ENCODE peak calls at places on chromosomes 12 and 14, in four cellular contexts. I is foreskin fibroblast, Y is neural crest cell, V is neural progenitor cell. H is an unnamed sample.

GRCh38 chr14:71481215-71481614 is 451.0 kb upstream of the RGS6 start:
- DNase-seq in V (no peak), Y (no peak), I (no peak), H (no peak)

GRCh38 chr14:106586098-106586704 is 1059.8 kb downstream of the TMEM121 start:
- DNase-seq in I (no peak), V (no peak), Y (no peak), H (peak)

GRCh38 chr14:22598099-22598895 is at the start of gene ABHD4:
- DNase-seq in V (peak), I (peak), Y (peak), H (peak)

GRCh38 chr12:6887460-6887859 is 14.4 kb upstream of the SPSB2 start:
- DNase-seq in Y (no peak), I (no peak), V (no peak), H (no peak)

GRCh38 chr12:56990648-56991318 is 15.6 kb downstream of the ZBTB39 start:
- DNase-seq in V (no peak), Y (no peak), I (no peak), H (no peak)

GRCh38 chr14:62187265-62187664 is 425.0 kb downstream of the SNAPC1 start:
- DNase-seq in I (no peak), V (peak), Y (no peak), H (no peak)

GRCh38 chr12:1544991-1545700 is 49.2 kb downstream of the FBXL14 start:
- DNase-seq in V (no peak), I (peak), Y (no peak), H (no peak)

GRCh38 chr12:111546758-111547383 is 52.2 kb downstream of the ATXN2 start:
- DNase-seq in Y (no peak), V (no peak), I (peak), H (no peak)

GRCh38 chr12:63918788-63919300 is 74.3 kb downstream of the SRGAP1 start:
- DNase-seq in I (peak), V (no peak), Y (no peak), H (no peak)

GRCh38 chr14:103552811-103553210 is 9.6 kb downstream of the BAG5 start:
- DNase-seq in I (no peak), Y (no peak), V (no peak), H (no peak)

DNA sequence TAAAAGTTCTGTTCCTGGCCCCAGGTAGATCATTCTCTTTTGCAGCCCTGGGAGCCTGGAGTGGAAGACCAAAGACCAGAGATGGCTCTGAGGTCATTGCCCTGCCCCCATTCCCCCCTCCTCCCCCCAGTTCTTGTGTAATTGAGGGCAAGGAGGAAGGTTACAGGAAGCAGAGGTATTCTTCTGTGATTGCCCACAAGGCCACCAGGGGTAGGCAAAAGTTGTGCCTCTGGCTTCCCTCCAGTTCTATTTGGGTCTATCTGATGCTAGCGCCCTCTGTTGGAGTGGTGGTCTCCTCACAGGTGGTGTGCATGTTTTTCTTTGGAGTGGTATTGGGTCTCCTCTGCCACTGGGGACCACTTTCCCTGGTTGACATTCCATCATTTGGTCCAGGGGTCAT is 41.2 kb upstream of the CRY1 start:
- DNase-seq in V (peak), I (no peak), Y (no peak), H (peak)
- TF ChIP-seq CTCF in V (peak), I (peak), Y (peak), H (peak)

GRCh38 chr12:124727922-124728321 is 135.7 kb downstream of the SCARB1 start:
- DNase-seq in Y (no peak), I (no peak), V (no peak), H (no peak)
- TF ChIP-seq CTCF in Y (no peak), I (no peak), V (no peak), H (no peak)

GRCh38 chr12:94754653-94755052 is 104.3 kb upstream of the TMCC3 start:
- DNase-seq in V (no peak), Y (no peak), I (peak), H (no peak)
- TF ChIP-seq CTCF in V (no peak), Y (peak), I (peak), H (no peak)

DNA sequence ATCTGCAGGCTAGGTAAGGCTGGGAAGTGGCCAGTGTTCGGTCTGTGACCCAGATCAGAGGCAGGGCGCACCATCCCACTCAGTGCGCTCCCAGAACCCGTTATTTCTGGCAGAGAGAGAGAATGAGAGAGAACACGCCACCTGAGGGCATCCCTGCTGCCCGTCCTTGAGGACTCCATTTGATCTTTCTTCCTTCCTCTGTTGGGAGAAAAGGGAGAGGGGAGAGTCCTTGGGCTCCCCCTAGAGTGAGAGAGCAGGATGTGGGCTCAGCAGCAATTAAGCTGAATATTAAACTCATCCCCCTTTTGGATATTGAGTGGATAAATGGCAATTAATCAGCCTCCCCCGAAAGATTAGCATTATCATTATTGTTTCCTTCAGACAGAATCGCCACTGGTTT is 70.6 kb downstream of the IFT43 start:
- DNase-seq in V (no peak), Y (no peak), I (peak), H (no peak)
- TF ChIP-seq CTCF in V (peak), Y (peak), I (peak), H (no peak)

GRCh38 chr12:27297576-27297975 is 35.1 kb upstream of the BMAL2 start:
- DNase-seq in Y (no peak), V (no peak), I (no peak), H (no peak)
- TF ChIP-seq CTCF in Y (no peak), V (no peak), I (no peak), H (no peak)

GRCh38 chr12:113788020-113788856 is 177.9 kb downstream of the RBM19 start:
- DNase-seq in V (no peak), I (peak), Y (no peak), H (no peak)
- TF ChIP-seq CTCF in V (no peak), I (no peak), Y (no peak), H (no peak)

GRCh38 chr14:49767473-49768300 is at the start of gene KLHDC2:
- DNase-seq in Y (peak), I (peak), V (peak), H (peak)
- TF ChIP-seq CTCF in Y (peak), I (no peak), V (peak), H (peak)

GRCh38 chr12:94169966-94170689 is 21.8 kb downstream of the PLXNC1 start:
- DNase-seq in Y (no peak), V (no peak), I (no peak), H (no peak)
- TF ChIP-seq CTCF in Y (no peak), V (no peak), I (no peak), H (no peak)

GRCh38 chr14:55414551-55414950 is 2.9 kb upstream of the ATG14 start:
- DNase-seq in V (no peak), I (no peak), Y (no peak), H (no peak)

GRCh38 chr14:55418411-55418810 is 6.8 kb upstream of the ATG14 start:
- DNase-seq in I (peak), Y (no peak), V (no peak), H (no peak)

GRCh38 chr14:55419663-55420062 is 8.0 kb upstream of the ATG14 start:
- DNase-seq in V (no peak), I (no peak), Y (no peak), H (no peak)

GRCh38 chr14:55417955-55418354 is 6.3 kb upstream of the ATG14 start:
- DNase-seq in Y (no peak), I (no peak), V (no peak), H (no peak)

DNA sequence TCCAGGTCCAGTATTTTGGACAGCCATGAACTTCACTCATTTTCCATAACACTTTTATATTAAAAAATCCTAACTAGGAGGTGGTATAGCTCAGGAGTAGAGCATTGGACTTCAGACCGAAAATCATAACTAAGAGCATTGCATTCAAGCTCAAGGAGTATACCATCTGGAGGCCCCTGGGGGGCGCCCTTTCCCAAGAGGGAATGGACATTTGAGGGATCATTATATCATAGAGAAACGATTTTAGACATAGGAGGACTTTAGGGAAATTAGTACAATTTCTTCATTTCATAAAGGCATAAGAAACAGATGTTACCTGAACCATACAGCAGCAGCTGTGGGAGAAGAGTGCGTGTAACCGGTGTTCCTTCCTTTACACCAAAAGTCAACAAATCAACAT is 5.2 kb upstream of the ATG14 start:
- DNase-seq in I (peak), V (peak), Y (no peak), H (no peak)
- TF ChIP-seq CTCF in I (peak), V (peak), Y (peak), H (no peak)